ENCODE peak calls at places on chromosomes 13 and 19, in ten cellular contexts. H is nephron progenitor cell; Z is SK-MEL-5; L is stimulated activated CD4-positive, alpha-beta T cell treated with anti-CD3 and anti-CD28 coated beads, Interleukin-4, amount 100 ng/mL, for 24 hours; Q is uterus; P is endothelial cell; K is GM03348; M is aorta; B is activated B cell treated with CpG ODN at 0.5 μM for 24 hours; S is dorsolateral prefrontal cortex. A is an unnamed sample.
A peak's percentile ranks its signal among the peaks of the same experiment; 100 is the strongest.

GRCh38 chr19:50025794-50026549 is at the start of gene ZNF473:
- DNase-seq in H (peak; percentile 86), Z (peak; percentile 96), L (peak; percentile 92), Q (peak; percentile 93), P (peak; percentile 85), K (peak; percentile 92), M (peak; percentile 97), B (peak; percentile 82), S (peak; percentile 97), A (peak; percentile 94)

GRCh38 chr19:38506723-38507550 is 73.4 kb downstream of the RYR1 start:
- DNase-seq in H (peak; percentile 86), Z (peak; percentile 98), L (peak; percentile 88), Q (peak; percentile 71), P (peak; percentile 62), K (peak; percentile 79), M (peak; percentile 67), B (peak; percentile 78), S (peak; percentile 57), A (peak; percentile 64)

GRCh38 chr13:97205971-97206370 is 16.2 kb upstream of the MBNL2 start:
- DNase-seq in H (no peak), Z (peak; percentile 86), L (no peak), Q (no peak), P (no peak), K (no peak), M (no peak), B (no peak), S (no peak), A (no peak)

GRCh38 chr19:34269081-34269480 is 14.7 kb downstream of the GARRE1 start:
- DNase-seq in H (no peak), Z (no peak), L (no peak), Q (no peak), P (no peak), K (no peak), M (no peak), B (no peak), S (no peak), A (no peak)

GRCh38 chr19:21482863-21483276 is 22.5 kb upstream of the ZNF429 start:
- DNase-seq in H (no peak), Z (peak; percentile 33), L (peak; percentile 57), Q (peak; percentile 62), P (peak; percentile 39), K (no peak), M (peak; percentile 89), B (peak; percentile 41), S (peak; percentile 53), A (peak; percentile 70)

GRCh38 chr19:15266683-15267082 is 34.4 kb upstream of the EPHX3 start:
- DNase-seq in H (no peak), Z (no peak), L (no peak), Q (no peak), P (no peak), K (no peak), M (peak; percentile 32), B (no peak), S (no peak), A (no peak)

GRCh38 chr19:39047076-39047475 is 14.7 kb upstream of the FBXO27 start:
- DNase-seq in H (no peak), Z (no peak), L (no peak), Q (no peak), P (no peak), K (no peak), M (no peak), B (no peak), S (no peak), A (no peak)

GRCh38 chr19:38320969-38321339 is 1.3 kb downstream of the KCNK6 start:
- DNase-seq in H (no peak), Z (no peak), L (no peak), Q (no peak), P (no peak), K (no peak), M (no peak), B (no peak), S (no peak), A (no peak)

GRCh38 chr19:33528404-33528803 is 6.8 kb upstream of the PEPD start:
- DNase-seq in H (no peak), Z (no peak), L (no peak), Q (no peak), P (no peak), K (no peak), M (no peak), B (no peak), S (no peak), A (no peak)

GRCh38 chr13:100542546-100543156 is 45.9 kb downstream of the GGACT start:
- DNase-seq in H (no peak), Z (peak; percentile 46), L (no peak), Q (no peak), P (no peak), K (peak; percentile 72), M (no peak), B (no peak), S (no peak), A (no peak)

GRCh38 chr19:460877-461609 is at the start of gene SHC2:
- DNase-seq in H (peak; percentile 67), Z (peak; percentile 8), L (no peak), Q (peak; percentile 57), P (peak; percentile 53), K (no peak), M (no peak), B (no peak), S (peak; percentile 68), A (peak; percentile 47)

GRCh38 chr13:47188802-47189201 is 291.9 kb upstream of the HTR2A start:
- DNase-seq in H (no peak), Z (no peak), L (no peak), Q (no peak), P (no peak), K (peak; percentile 63), M (no peak), B (no peak), S (no peak), A (no peak)

GRCh38 chr19:40822161-40822560 is 23.2 kb downstream of the EGLN2 start:
- DNase-seq in H (no peak), Z (no peak), L (no peak), Q (no peak), P (no peak), K (no peak), M (no peak), B (no peak), S (no peak), A (peak; percentile 47)

GRCh38 chr19:3365447-3366103 is 808 bp upstream of the NFIC start:
- DNase-seq in H (no peak), Z (peak; percentile 33), L (no peak), Q (peak; percentile 73), P (no peak), K (peak; percentile 79), M (peak; percentile 81), B (no peak), S (no peak), A (peak; percentile 64)

GRCh38 chr13:78430166-78430791 is 173.1 kb downstream of the POU4F1 start:
- DNase-seq in H (peak; percentile 12), Z (no peak), L (no peak), Q (no peak), P (no peak), K (no peak), M (no peak), B (no peak), S (no peak), A (no peak)

GRCh38 chr13:53411443-53411842 is 382.8 kb downstream of the OLFM4 start:
- DNase-seq in H (no peak), Z (no peak), L (no peak), Q (no peak), P (no peak), K (no peak), M (no peak), B (no peak), S (no peak), A (no peak)

GRCh38 chr19:1040476-1041271 is 767 bp downstream of the ABCA7 start:
- DNase-seq in H (peak; percentile 86), Z (peak; percentile 83), L (peak; percentile 92), Q (peak; percentile 76), P (peak; percentile 83), K (peak; percentile 99), M (peak; percentile 92), B (peak; percentile 78), S (peak; percentile 96), A (peak; percentile 98)

GRCh38 chr13:53045110-53045509 is 16.5 kb downstream of the OLFM4 start:
- DNase-seq in H (no peak), Z (no peak), L (no peak), Q (no peak), P (no peak), K (no peak), M (no peak), B (no peak), S (no peak), A (no peak)

GRCh38 chr19:48560095-48560530 is 8.1 kb downstream of the SULT2B1 start:
- DNase-seq in H (no peak), Z (peak; percentile 39), L (no peak), Q (no peak), P (no peak), K (no peak), M (no peak), B (no peak), S (no peak), A (no peak)

GRCh38 chr19:8017808-8018207 is 12.4 kb upstream of the ELAVL1 start:
- DNase-seq in H (no peak), Z (no peak), L (peak; percentile 44), Q (no peak), P (no peak), K (no peak), M (no peak), B (peak; percentile 25), S (no peak), A (peak; percentile 50)

GRCh38 chr19:57512845-57513244 is 13.1 kb downstream of the ZNF773 start:
- DNase-seq in H (peak; percentile 21), Z (no peak), L (no peak), Q (no peak), P (peak; percentile 8), K (no peak), M (no peak), B (no peak), S (no peak), A (no peak)

GRCh38 chr19:17626456-17626855 is 61.7 kb downstream of the UNC13A start:
- DNase-seq in H (no peak), Z (no peak), L (no peak), Q (no peak), P (no peak), K (no peak), M (no peak), B (no peak), S (no peak), A (no peak)

GRCh38 chr13:30125422-30126073 is 181.8 kb downstream of the KATNAL1 start:
- DNase-seq in H (no peak), Z (peak; percentile 42), L (no peak), Q (peak; percentile 74), P (no peak), K (peak; percentile 75), M (no peak), B (no peak), S (no peak), A (no peak)

GRCh38 chr13:46132109-46132508 is 27.3 kb upstream of the CPB2 start:
- DNase-seq in H (no peak), Z (no peak), L (no peak), Q (no peak), P (no peak), K (no peak), M (no peak), B (no peak), S (no peak), A (no peak)

GRCh38 chr13:32734511-32734910 is 148.3 kb downstream of the PDS5B start:
- DNase-seq in H (no peak), Z (no peak), L (no peak), Q (no peak), P (no peak), K (peak; percentile 5), M (no peak), B (no peak), S (no peak), A (no peak)

GRCh38 chr19:35495107-35496064 is 5.1 kb upstream of the KRTDAP start:
- DNase-seq in H (peak; percentile 74), Z (peak; percentile 68), L (peak; percentile 83), Q (peak; percentile 58), P (peak; percentile 68), K (peak; percentile 95), M (peak; percentile 72), B (peak; percentile 62), S (peak; percentile 87), A (peak; percentile 75)

GRCh38 chr19:14035706-14036105 is 4.1 kb downstream of the IL27RA start:
- DNase-seq in H (no peak), Z (no peak), L (no peak), Q (no peak), P (no peak), K (no peak), M (no peak), B (no peak), S (no peak), A (no peak)

GRCh38 chr19:58554494-58555368 is at the start of gene CHMP2A:
- DNase-seq in H (peak; percentile 99), Z (peak; percentile 93), L (peak; percentile 99), Q (peak; percentile 99), P (peak; percentile 98), K (peak; percentile 97), M (peak; percentile 99), B (peak; percentile 96), S (peak; percentile 99), A (peak; percentile 98)